ENCODE peak calls at places on chromosomes 12 and 14, in six cellular contexts. X is stimulated activated naive CD8-positive, alpha-beta T cell treated with anti-CD3 and anti-CD28 coated beads, Interleukin-15, Interleukin-2, amounts not matched to agents 100 U/mL and 50 U/mL, for 24 hours; P is left lung; T is mesendoderm; U is anterior cingulate cortex; K is GM10248. V is an unnamed sample.

GRCh38 chr12:40248585-40249297 is 23.9 kb downstream of the LRRK2 start:
- DNase-seq in T (no peak), U (no peak), X (no peak), P (no peak), K (no peak), V (no peak)

GRCh38 chr14:66117600-66117999 is 368.6 kb upstream of the CCDC196 start:
- DNase-seq in X (no peak), T (peak), K (no peak), U (no peak), P (no peak), V (no peak)

GRCh38 chr12:46360370-46360769 is 12.2 kb downstream of the SLC38A2 start:
- DNase-seq in P (no peak), K (no peak), X (no peak), T (no peak), U (no peak), V (no peak)

GRCh38 chr14:20400965-20401593 is 12.2 kb downstream of the TEP1 start:
- DNase-seq in X (no peak), T (peak), U (no peak), P (no peak), K (no peak), V (no peak)

GRCh38 chr14:68757618-68758081 is 35.2 kb downstream of the ZFP36L1 start:
- DNase-seq in U (peak), K (no peak), T (no peak), P (peak), X (no peak), V (peak)

GRCh38 chr12:56518570-56518969 is 3.0 kb upstream of the RBMS2 start:
- DNase-seq in U (no peak), T (no peak), X (no peak), P (no peak), K (no peak), V (no peak)

GRCh38 chr12:3533703-3534386 is 42.8 kb downstream of the PRMT8 start:
- DNase-seq in K (no peak), P (no peak), U (no peak), X (no peak), T (peak), V (no peak)

GRCh38 chr12:15193927-15194326 is 27.3 kb downstream of the RERG start:
- DNase-seq in P (no peak), T (no peak), U (no peak), K (no peak), X (no peak), V (no peak)

GRCh38 chr12:96075560-96075959 is 40.2 kb upstream of the LTA4H start:
- DNase-seq in U (no peak), T (no peak), P (no peak), X (no peak), K (no peak), V (no peak)

GRCh38 chr12:75850751-75851462 is 180.7 kb downstream of the PHLDA1 start:
- DNase-seq in K (no peak), P (no peak), X (no peak), U (no peak), T (peak), V (no peak)

GRCh38 chr14:89575386-89576061 is 158.5 kb upstream of the FOXN3 start:
- DNase-seq in X (no peak), K (no peak), P (no peak), T (no peak), U (no peak), V (no peak)

GRCh38 chr14:77302926-77303325 is 17.8 kb downstream of the POMT2 start:
- DNase-seq in K (peak), P (no peak), T (peak), U (no peak), X (peak), V (no peak)

GRCh38 chr12:27213830-27214787 is 30.0 kb upstream of the STK38L start:
- DNase-seq in T (no peak), X (no peak), U (no peak), P (no peak), K (no peak), V (no peak)

GRCh38 chr14:106665814-106666213 is 1139.4 kb downstream of the TMEM121 start:
- DNase-seq in T (no peak), U (no peak), P (no peak), K (no peak), X (peak), V (no peak)

GRCh38 chr12:39314547-39314946 is 128.4 kb downstream of the KIF21A start:
- DNase-seq in T (no peak), K (no peak), P (no peak), U (no peak), X (no peak), V (no peak)

GRCh38 chr12:56616244-56616643 is 13.9 kb downstream of the BAZ2A start:
- DNase-seq in P (no peak), K (no peak), U (no peak), T (no peak), X (no peak), V (no peak)

GRCh38 chr12:67299936-67300335 is 30.8 kb downstream of the CAND1 start:
- DNase-seq in U (no peak), K (no peak), P (no peak), T (no peak), X (no peak), V (no peak)

GRCh38 chr14:28673056-28673455 is 93.5 kb upstream of the FOXG1 start:
- DNase-seq in T (no peak), P (no peak), K (no peak), U (no peak), X (no peak), V (no peak)

GRCh38 chr12:24948452-24948815 is 467 bp downstream of the BCAT1 start:
- DNase-seq in T (peak), P (no peak), K (peak), U (no peak), X (peak), V (no peak)

GRCh38 chr12:74280156-74280655 is 257.4 kb upstream of the ATXN7L3B start:
- DNase-seq in T (no peak), K (no peak), X (no peak), U (no peak), P (no peak), V (no peak)

GRCh38 chr12:10242539-10242938 is 29.9 kb downstream of the GABARAPL1 start:
- DNase-seq in X (no peak), U (no peak), K (no peak), T (no peak), P (no peak), V (no peak)

GRCh38 chr12:64729909-64730584 is 29.2 kb downstream of the GNS start:
- DNase-seq in K (peak), T (no peak), U (no peak), X (no peak), P (no peak), V (no peak)

GRCh38 chr14:36177489-36177888 is 967 bp upstream of the PTCSC3 start:
- DNase-seq in P (no peak), U (no peak), K (no peak), T (no peak), X (no peak), V (no peak)

GRCh38 chr12:120368789-120369475 is at the start of gene MSI1:
- DNase-seq in K (no peak), U (peak), T (no peak), P (no peak), X (no peak), V (no peak)

GRCh38 chr12:24381790-24382189 is 432.3 kb upstream of the SOX5 start:
- DNase-seq in U (no peak), K (no peak), T (no peak), P (no peak), X (no peak), V (no peak)

GRCh38 chr12:78085562-78086182 is 255.0 kb downstream of the NAV3 start:
- DNase-seq in X (no peak), T (no peak), K (no peak), P (no peak), U (no peak), V (no peak)

GRCh38 chr14:39376671-39377403 is 55.4 kb downstream of the FBXO33 start:
- DNase-seq in X (no peak), U (no peak), T (peak), K (no peak), P (no peak), V (no peak)

GRCh38 chr14:68336165-68336564 is 456.7 kb downstream of the ZFP36L1 start:
- DNase-seq in T (no peak), U (no peak), K (no peak), X (no peak), P (no peak), V (no peak)

GRCh38 chr14:60649815-60650381 is 621 bp upstream of the SIX1 start:
- DNase-seq in K (no peak), U (no peak), P (no peak), X (no peak), T (peak), V (no peak)

GRCh38 chr14:56810341-56810740 is at the start of gene OTX2:
- DNase-seq in K (no peak), P (no peak), U (no peak), X (no peak), T (no peak), V (no peak)

GRCh38 chr12:7091171-7091570 is 1.1 kb downstream of the C1R start:
- DNase-seq in X (no peak), P (no peak), K (no peak), U (no peak), T (no peak), V (no peak)

GRCh38 chr14:100862793-100863192 is 36.9 kb downstream of the MEG3 start:
- DNase-seq in K (no peak), T (no peak), X (no peak), P (no peak), U (no peak), V (peak)

GRCh38 chr12:116026768-116027550 is 250.5 kb downstream of the MED13L start:
- DNase-seq in T (no peak), P (no peak), U (no peak), X (no peak), K (no peak), V (no peak)

GRCh38 chr12:115108129-115109100 is 424.4 kb upstream of the TBX3 start:
- DNase-seq in X (no peak), P (no peak), U (no peak), K (no peak), T (no peak), V (no peak)

GRCh38 chr14:104572668-104573067 is 6.9 kb upstream of the C14orf180 start:
- DNase-seq in U (no peak), X (no peak), P (no peak), T (no peak), K (no peak), V (no peak)

V was measured in posterior vena cava.